ENCODE peak calls at places on chromosomes 6 and 20, in six cellular contexts. F is stomach, V is HCT116, N is breast epithelium, L is spleen, O is GM23338. M is an unnamed sample.

GRCh38 chr20:4065405-4065841 is 50.1 kb upstream of the RNF24 start:
- DNase-seq in L (no peak), V (no peak), F (no peak), O (no peak), N (no peak), M (no peak)

GRCh38 chr20:44326391-44327159 is 10.3 kb upstream of the R3HDML start:
- DNase-seq in O (peak; percentile 80), F (no peak), N (no peak), V (no peak), L (no peak), M (no peak)

GRCh38 chr20:40511478-40511877 is 177.6 kb downstream of the MAFB start:
- DNase-seq in O (no peak), N (peak; percentile 82), V (no peak), L (no peak), F (no peak), M (no peak)

GRCh38 chr6:155126727-155127439 is 131.8 kb downstream of the TIAM2 start:
- DNase-seq in N (no peak), O (no peak), L (no peak), V (peak; percentile 93), F (no peak), M (no peak)

GRCh38 chr6:44457606-44458005 is 70.1 kb downstream of the CDC5L start:
- DNase-seq in V (no peak), F (peak; percentile 49), N (no peak), O (no peak), L (no peak), M (no peak)

GRCh38 chr20:3158968-3159431 is 665 bp downstream of the FASTKD5 start:
- DNase-seq in V (no peak), N (no peak), F (no peak), L (no peak), O (peak; percentile 52), M (no peak)

GRCh38 chr6:14365393-14365792 is 247.8 kb downstream of the CD83 start:
- DNase-seq in N (no peak), F (no peak), O (no peak), L (no peak), V (no peak), M (no peak)

GRCh38 chr6:43223175-43223574 is 6.1 kb downstream of the DNPH1 start:
- DNase-seq in V (no peak), L (no peak), N (no peak), F (no peak), O (no peak), M (no peak)

GRCh38 chr6:159760602-159761057 is 1.2 kb upstream of the ACAT2 start:
- DNase-seq in V (no peak), F (no peak), O (peak; percentile 93), L (no peak), N (no peak), M (no peak)

GRCh38 chr6:88047510-88048150 is at the start of gene SPACA1:
- DNase-seq in O (peak; percentile 12), L (peak; percentile 58), F (no peak), V (no peak), N (no peak), M (no peak)

GRCh38 chr6:163572612-163573011 is 158.1 kb downstream of the QKI start:
- DNase-seq in N (no peak), V (no peak), L (no peak), F (no peak), O (peak; percentile 53), M (no peak)

DNA sequence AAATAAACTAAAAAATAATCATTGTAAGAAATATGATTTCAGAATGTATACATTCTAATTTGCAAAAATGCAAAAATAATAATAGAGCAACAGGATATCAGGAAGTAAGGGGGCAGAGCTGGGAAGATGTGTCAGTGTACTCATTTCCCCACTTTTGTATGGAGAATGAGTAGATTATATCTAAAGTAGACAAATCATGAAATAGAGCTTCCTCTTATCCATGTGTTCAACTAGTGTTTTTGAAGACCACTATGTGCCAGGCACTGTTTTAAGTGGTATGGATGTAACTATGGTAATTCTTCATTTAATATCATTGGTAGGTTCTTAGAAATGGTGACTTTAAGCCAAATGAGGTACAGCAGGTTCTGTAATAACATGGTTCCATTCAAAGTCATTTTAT is 17.0 kb upstream of the BMP2 start:
- DNase-seq in F (no peak), N (no peak), V (no peak), O (no peak), L (no peak), M (no peak)
- TF ChIP-seq POLR2AphosphoS5 in F (no peak), N (no peak), V (no peak), O (no peak), L (no peak), M (no peak)

GRCh38 chr20:37343212-37343993 is 2.5 kb upstream of the SRC start:
- DNase-seq in N (peak; percentile 90), O (no peak), L (peak; percentile 73), V (no peak), F (peak; percentile 88), M (no peak)
- TF ChIP-seq POLR2AphosphoS5 in N (no peak), O (no peak), L (no peak), V (peak; percentile 26), F (peak; percentile 83), M (no peak)

GRCh38 chr20:13205402-13205801 is 15.7 kb upstream of the ISM1 start:
- DNase-seq in L (no peak), F (no peak), O (no peak), N (no peak), V (no peak), M (no peak)

GRCh38 chr20:13205848-13206434 is 15.1 kb upstream of the ISM1 start:
- DNase-seq in F (no peak), O (no peak), L (no peak), N (no peak), V (no peak), M (no peak)

GRCh38 chr20:13202553-13202952 is 18.5 kb upstream of the ISM1 start:
- DNase-seq in L (no peak), N (no peak), F (no peak), O (no peak), V (no peak), M (no peak)

GRCh38 chr20:13211956-13212618 is 9.0 kb upstream of the ISM1 start:
- DNase-seq in O (no peak), N (no peak), L (no peak), V (no peak), F (no peak), M (no peak)

DNA sequence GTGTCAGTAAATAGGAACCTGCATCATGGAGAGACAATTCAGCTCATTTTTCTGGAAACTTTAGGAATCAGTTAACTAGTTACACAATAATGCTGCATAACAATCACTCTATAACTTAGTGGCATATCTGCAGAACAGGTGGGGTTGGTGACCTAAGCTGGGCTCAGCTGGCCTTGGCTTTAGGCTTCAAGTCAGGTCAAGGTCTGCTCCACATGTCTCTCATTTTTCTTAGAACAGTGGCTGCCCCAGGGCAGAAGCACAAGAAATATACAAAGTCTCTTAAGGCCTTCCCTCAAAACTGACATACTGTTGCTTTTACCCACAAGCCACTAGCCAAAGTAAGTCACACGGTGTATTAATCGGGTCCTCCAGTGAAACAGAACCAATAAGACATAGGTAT is 14.1 kb upstream of the ISM1 start:
- DNase-seq in N (no peak), L (no peak), V (no peak), O (no peak), F (no peak), M (no peak)
- TF ChIP-seq POLR2AphosphoS5 in N (no peak), L (no peak), V (no peak), O (no peak), F (no peak), M (no peak)

GRCh38 chr20:62814709-62815065 is 2.2 kb upstream of the COL9A3 start:
- DNase-seq in V (no peak), L (no peak), F (no peak), O (no peak), N (no peak), M (no peak)

GRCh38 chr20:62812907-62813200 is 4.0 kb upstream of the COL9A3 start:
- DNase-seq in F (no peak), V (no peak), L (no peak), O (no peak), N (no peak), M (no peak)

GRCh38 chr20:62813588-62813987 is 3.3 kb upstream of the COL9A3 start:
- DNase-seq in O (no peak), V (no peak), L (no peak), F (no peak), N (no peak), M (no peak)

GRCh38 chr20:62815066-62815991 is 1.5 kb upstream of the COL9A3 start:
- DNase-seq in N (no peak), V (no peak), O (peak; percentile 84), F (no peak), L (no peak), M (no peak)

DNA sequence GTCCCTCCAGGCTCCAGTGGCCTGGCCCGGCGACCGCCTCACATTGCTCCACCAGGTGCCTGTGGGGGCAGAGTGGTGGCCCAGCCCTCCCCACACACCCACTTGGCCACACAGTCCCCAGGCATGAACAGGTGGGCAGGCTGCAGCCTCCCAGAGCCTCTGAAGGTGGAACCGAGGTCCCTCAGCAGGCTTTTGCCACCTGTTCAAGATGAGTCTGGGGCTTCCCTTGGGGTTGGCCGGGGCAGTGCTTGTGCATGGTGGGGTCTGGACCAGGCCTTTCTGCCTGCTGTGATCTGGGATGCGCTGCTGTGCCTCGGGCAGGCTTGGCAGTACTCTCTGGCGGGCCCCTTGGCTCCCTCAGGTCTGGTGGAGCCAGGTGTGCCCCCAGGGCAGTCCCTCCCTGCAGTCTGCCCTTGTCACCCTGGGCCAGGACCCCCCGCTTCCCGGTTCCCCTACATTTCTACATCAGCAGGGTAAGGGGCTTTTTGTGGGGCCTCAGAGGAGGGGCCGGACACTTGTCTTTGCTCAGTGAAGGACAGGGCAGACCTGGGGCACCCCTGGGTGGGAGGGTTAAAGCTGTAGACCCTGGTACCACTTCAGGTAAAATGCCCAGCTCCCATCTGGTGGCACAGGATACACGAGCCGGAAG is 2.7 kb upstream of the COL9A3 start:
- DNase-seq in V (no peak), F (no peak), N (no peak), L (no peak), O (no peak), M (no peak)
- TF ChIP-seq POLR2AphosphoS5 in V (no peak), F (no peak), N (no peak), L (no peak), O (no peak), M (peak; percentile 17)

DNA sequence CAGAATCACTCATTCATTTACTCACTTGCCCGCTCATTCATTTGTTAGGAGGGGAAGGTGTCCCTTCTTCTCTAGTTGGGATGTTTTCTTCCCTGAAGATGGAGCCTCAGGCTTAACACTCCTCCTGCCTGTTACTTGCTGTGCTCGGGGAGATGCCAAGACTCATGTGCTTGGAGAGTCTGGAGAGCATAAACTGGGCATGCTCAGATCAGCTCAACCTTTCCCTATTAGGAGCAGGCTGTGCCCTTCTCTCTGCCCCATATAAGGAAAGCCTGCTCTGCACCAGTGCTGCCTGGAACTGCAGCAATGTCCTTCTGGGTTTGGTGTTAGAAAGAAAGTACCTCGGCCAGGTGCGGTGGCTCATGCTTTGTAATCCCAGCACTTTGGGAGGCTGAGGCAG is 18.0 kb upstream of the UBE2V1 start:
- DNase-seq in O (no peak), N (no peak), L (no peak), V (no peak), F (no peak), M (no peak)
- TF ChIP-seq POLR2AphosphoS5 in O (no peak), N (no peak), L (no peak), V (no peak), F (no peak), M (no peak)

M was measured in GM12892.